ENCODE peak calls at places on chromosomes 6 and 20, in nine cellular contexts. M is progenitor cell of endocrine pancreas, G is WTC11, U is ELR, A is GOT3, X is GDM1, I is left colon, Q is GM04503, L is DMS153. B is an unnamed sample.

GRCh38 chr20:50624351-50625016 is 66.9 kb downstream of the RIPOR3 start:
- DNase-seq in M (no peak), G (no peak), U (no peak), A (no peak), X (no peak), I (no peak), Q (no peak), L (peak; percentile 89), B (no peak)

GRCh38 chr6:18118330-18118729 is 4.1 kb downstream of the NHLRC1 start:
- DNase-seq in M (no peak), G (no peak), U (no peak), A (no peak), X (no peak), I (no peak), Q (no peak), L (no peak), B (no peak)

GRCh38 chr6:150229775-150230561 is 87.1 kb downstream of the PPP1R14C start:
- DNase-seq in M (no peak), G (no peak), U (peak; percentile 38), A (no peak), X (no peak), I (no peak), Q (no peak), L (no peak), B (no peak)

GRCh38 chr6:76043690-76044089 is 28.8 kb downstream of the IMPG1 start:
- DNase-seq in M (no peak), G (no peak), U (peak; percentile 0), A (no peak), X (no peak), I (no peak), Q (no peak), L (no peak), B (no peak)

GRCh38 chr20:56606174-56606945 is 22.7 kb upstream of the TFAP2C start:
- DNase-seq in M (no peak), G (no peak), U (peak; percentile 39), A (no peak), X (no peak), I (peak; percentile 72), Q (no peak), L (no peak), B (no peak)

GRCh38 chr6:1849686-1850580 is 240.2 kb downstream of the FOXC1 start:
- DNase-seq in M (no peak), G (no peak), U (no peak), A (no peak), X (no peak), I (no peak), Q (no peak), L (no peak), B (no peak)

GRCh38 chr6:10014561-10014960 is 400.3 kb downstream of the TFAP2A start:
- DNase-seq in M (no peak), G (no peak), U (peak; percentile 35), A (no peak), X (no peak), I (no peak), Q (no peak), L (no peak), B (no peak)

GRCh38 chr6:41344865-41345264 is 9.5 kb downstream of the NCR2 start:
- DNase-seq in M (no peak), G (no peak), U (no peak), A (no peak), X (no peak), I (no peak), Q (no peak), L (no peak), B (no peak)

GRCh38 chr20:55667955-55668354 is 337.4 kb downstream of the CBLN4 start:
- DNase-seq in M (no peak), G (no peak), U (no peak), A (no peak), X (no peak), I (no peak), Q (no peak), L (no peak), B (no peak)

GRCh38 chr6:56851541-56852248 is 103.2 kb upstream of the BEND6 start:
- DNase-seq in M (no peak), G (peak; percentile 19), U (peak; percentile 94), A (no peak), X (peak; percentile 5), I (no peak), Q (peak; percentile 55), L (peak; percentile 80), B (no peak)

GRCh38 chr20:58424218-58424617 is 35.2 kb downstream of the VAPB start:
- DNase-seq in M (no peak), G (no peak), U (no peak), A (no peak), X (no peak), I (no peak), Q (no peak), L (no peak), B (no peak)

GRCh38 chr6:6331393-6331792 is 10.9 kb upstream of the F13A1 start:
- DNase-seq in M (no peak), G (no peak), U (no peak), A (no peak), X (no peak), I (no peak), Q (no peak), L (no peak), B (no peak)

GRCh38 chr20:45017859-45018258 is 51.5 kb downstream of the STK4 start:
- DNase-seq in M (no peak), G (no peak), U (no peak), A (no peak), X (no peak), I (no peak), Q (peak; percentile 84), L (no peak), B (no peak)

GRCh38 chr6:70421509-70421908 is 8.2 kb downstream of the FAM135A start:
- DNase-seq in M (no peak), G (no peak), U (no peak), A (no peak), X (no peak), I (no peak), Q (no peak), L (no peak), B (no peak)

GRCh38 chr6:90364291-90364690 is 67.6 kb upstream of the BACH2 start:
- DNase-seq in M (no peak), G (no peak), U (no peak), A (no peak), X (no peak), I (no peak), Q (no peak), L (no peak), B (no peak)

GRCh38 chr6:136551103-136551502 is 881 bp upstream of the MAP7 start:
- DNase-seq in M (no peak), G (no peak), U (no peak), A (no peak), X (no peak), I (no peak), Q (no peak), L (no peak), B (no peak)

GRCh38 chr6:168121308-168121665 is 42.3 kb upstream of the FRMD1 start:
- DNase-seq in M (peak; percentile 5), G (no peak), U (no peak), A (no peak), X (no peak), I (no peak), Q (no peak), L (no peak), B (peak; percentile 1)